ENCODE peak calls at places on chromosome 20, in ten cellular contexts. U, L, A, F, V, Z, Y, X, O and M are unnamed samples. For H3K4me1, the result is how much of the 10 kb centered on the place peaks cover.

GRCh38 chr20:38256021-38256420 is 4.5 kb downstream of the KIAA1755 start:
- DNase-seq in L (no peak), A (no peak), V (no peak), Z (no peak), X (no peak), F (no peak), Y (no peak), O (no peak), U (no peak), M (no peak)

GRCh38 chr20:35091808-35092523 is 641 bp downstream of the TRPC4AP start:
- DNase-seq in U (no peak), Y (no peak), O (peak), A (no peak), X (peak), Z (no peak), V (no peak), F (peak), L (no peak), M (no peak)

GRCh38 chr20:62918830-62919229 is 7.5 kb downstream of the DIDO1 start:
- DNase-seq in X (no peak), F (no peak), U (no peak), A (no peak), O (no peak), Z (no peak), L (no peak), V (no peak), Y (no peak), M (no peak)

GRCh38 chr20:45036044-45036755 is 64.7 kb downstream of the KCNS1 start:
- DNase-seq in V (no peak), O (no peak), X (no peak), Z (no peak), F (peak), U (no peak), L (no peak), Y (peak), A (peak), M (no peak)

GRCh38 chr20:15297059-15297875 is 959.9 kb upstream of the FLRT3 start:
- DNase-seq in Y (no peak), Z (no peak), F (no peak), U (no peak), V (no peak), L (no peak), X (no peak), O (no peak), A (no peak), M (peak)

GRCh38 chr20:2751868-2752630 is 48.4 kb downstream of the CPXM1 start:
- DNase-seq in L (peak), O (peak), A (peak), F (no peak), X (no peak), Y (no peak), U (peak), V (no peak), Z (no peak), M (peak)

GRCh38 chr20:35947489-35947888 is 6.8 kb downstream of the SCAND1 start:
- DNase-seq in A (peak), Z (no peak), U (no peak), L (no peak), V (no peak), X (no peak), F (peak), Y (peak), O (no peak), M (no peak)

GRCh38 chr20:22944062-22944461 is 91.0 kb upstream of the SSTR4 start:
- DNase-seq in L (no peak), F (no peak), U (no peak), Z (no peak), X (no peak), A (no peak), O (no peak), V (no peak), Y (no peak), M (no peak)

GRCh38 chr20:43583982-43584432 is 6.7 kb upstream of the IFT52 start:
- DNase-seq in Y (no peak), U (peak), Z (peak), X (peak), V (no peak), A (no peak), F (peak), L (peak), O (peak), M (peak)

GRCh38 chr20:13694420-13695150 is 55.9 kb upstream of the TASP1 start:
- DNase-seq in A (no peak), O (no peak), L (no peak), Y (no peak), F (no peak), U (no peak), V (no peak), X (no peak), Z (no peak), M (no peak)

GRCh38 chr20:21278829-21279228 is 24.3 kb upstream of the XRN2 start:
- DNase-seq in A (no peak), V (no peak), F (no peak), Z (no peak), Y (no peak), L (no peak), U (no peak), X (no peak), O (no peak), M (no peak)

GRCh38 chr20:31560900-31561598 is 44.0 kb upstream of the ID1 start:
- DNase-seq in X (no peak), L (no peak), V (no peak), U (no peak), F (peak), Y (peak), O (peak), Z (no peak), A (peak), M (no peak)

GRCh38 chr20:12592756-12593155 is 416.0 kb upstream of the SPTLC3 start:
- DNase-seq in A (no peak), O (no peak), Y (no peak), Z (no peak), L (no peak), U (no peak), F (no peak), X (no peak), V (no peak), M (no peak)

GRCh38 chr20:17967595-17968365 is 814 bp downstream of the SNX5 start:
- DNase-seq in V (peak), Y (no peak), O (peak), F (peak), Z (no peak), L (no peak), U (no peak), A (no peak), X (no peak), M (no peak)

GRCh38 chr20:63915471-63915870 is 20.5 kb downstream of the DNAJC5 start:
- DNase-seq in A (no peak), O (peak), U (no peak), V (no peak), Y (no peak), X (peak), L (no peak), Z (no peak), F (no peak), M (peak)

GRCh38 chr20:40668449-40669228 is 20.4 kb downstream of the MAFB start:
- DNase-seq in F (no peak), O (no peak), L (no peak), X (no peak), V (no peak), Z (no peak), U (no peak), Y (no peak), A (peak), M (no peak)

GRCh38 chr20:60813066-60813465 is 439.0 kb upstream of the CDH4 start:
- DNase-seq in U (no peak), F (no peak), V (no peak), O (no peak), A (no peak), Y (no peak), Z (no peak), L (no peak), X (no peak), M (peak)

GRCh38 chr20:32764000-32764960 is 2.1 kb downstream of the DNMT3B start:
- DNase-seq in V (no peak), Z (no peak), F (no peak), L (no peak), O (no peak), X (no peak), Y (no peak), A (no peak), U (no peak), M (no peak)

GRCh38 chr20:32763202-32763999 is 1.2 kb downstream of the DNMT3B start:
- DNase-seq in L (no peak), Y (no peak), X (no peak), Z (no peak), A (no peak), U (no peak), O (no peak), V (no peak), F (no peak), M (peak)

GRCh38 chr20:32761417-32761830 is 761 bp upstream of the DNMT3B start:
- DNase-seq in O (no peak), A (no peak), L (no peak), X (no peak), F (no peak), Y (no peak), Z (no peak), U (no peak), V (no peak), M (no peak)

GRCh38 chr20:32762754-32763201 is 593 bp downstream of the DNMT3B start:
- DNase-seq in V (no peak), X (no peak), A (no peak), Y (no peak), Z (no peak), L (peak), U (no peak), F (no peak), O (no peak), M (peak)

GRCh38 chr20:32761831-32762753 is at the start of gene DNMT3B:
- DNase-seq in A (peak), V (peak), X (peak), U (peak), Y (peak), L (peak), Z (peak), F (peak), O (peak), M (peak)
- TF ChIP-seq POLR2A in A (peak), V (no peak), X (no peak), U (peak), Y (peak), L (no peak), Z (no peak), F (no peak), O (no peak), M (no peak)

GRCh38 chr20:53774487-53775203 is 181.0 kb upstream of the ZNF217 start:
- DNase-seq in U (no peak), X (no peak), O (no peak), A (peak), Y (peak), V (no peak), Z (no peak), L (no peak), F (peak), M (no peak)
- H3K27ac ChIP-seq in U (no peak), X (no peak), O (no peak), A (peak), Y (peak), V (peak), Z (peak), L (no peak), F (peak), M (no peak)

DNA sequence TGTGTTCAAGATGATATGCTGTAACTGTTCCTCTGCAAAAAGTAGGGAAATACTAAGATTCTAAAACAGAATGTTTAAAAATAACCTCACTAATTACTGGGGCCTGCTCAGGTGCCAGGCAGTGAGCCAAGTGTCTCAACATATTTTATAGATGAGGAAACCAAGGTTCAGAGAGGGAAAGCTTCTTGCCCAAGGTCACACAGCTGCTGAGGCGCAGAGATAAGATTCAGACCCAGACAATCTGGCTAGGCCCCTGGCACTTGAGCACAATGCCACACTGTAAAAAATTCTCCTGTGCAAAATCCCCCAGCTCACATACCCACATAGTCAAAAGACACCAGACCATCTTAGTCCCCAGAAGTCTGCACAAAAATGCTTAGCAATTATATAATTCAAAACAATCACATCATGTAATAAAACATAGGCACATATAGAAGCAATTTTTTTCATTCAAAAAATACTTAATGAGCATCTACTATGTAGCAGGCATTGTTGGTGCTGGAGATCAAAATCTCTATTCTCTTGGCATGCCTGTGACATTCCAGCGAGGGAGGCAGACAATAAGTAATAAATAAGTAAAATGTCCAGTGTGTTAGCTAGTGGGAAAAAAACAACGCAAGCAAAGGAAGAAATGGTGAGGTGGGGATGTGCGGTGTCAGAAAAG is 10.3 kb downstream of the PREX1 start:
- DNase-seq in Y (no peak), Z (no peak), O (peak), V (no peak), A (no peak), U (no peak), X (no peak), L (no peak), F (no peak), M (no peak)
- H3K4me1 ChIP-seq in Y (under half), Z (under half), O (under half), V (under half), A (under half), U (under half), X (under half), L (under half), F (under half), M (under half)

GRCh38 chr20:19885981-19886665 is 128.1 kb downstream of the RIN2 start:
- DNase-seq in X (peak), V (peak), F (peak), O (peak), Y (no peak), U (no peak), Z (no peak), L (peak), A (peak), M (peak)
- TF ChIP-seq POLR2A in X (no peak), V (no peak), F (no peak), O (peak), Y (no peak), U (no peak), Z (no peak), L (no peak), A (peak), M (no peak)

DNA sequence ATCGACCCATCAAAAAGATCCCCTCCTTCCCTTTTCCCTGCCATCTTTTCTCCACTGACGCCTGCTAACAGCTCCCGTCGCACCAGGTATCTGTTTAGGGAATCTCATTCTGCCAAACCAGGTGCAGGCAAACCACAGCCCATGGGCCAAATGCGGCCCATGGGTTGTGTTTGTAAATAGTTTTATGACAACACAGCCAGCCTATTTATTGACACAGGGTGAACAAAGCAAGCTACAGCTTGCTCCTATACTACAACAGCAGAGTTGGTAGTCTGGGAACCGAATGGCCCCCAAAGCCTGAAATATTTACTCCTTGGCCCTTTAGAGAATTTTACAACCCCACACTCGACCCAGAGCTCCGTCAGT is 16.4 kb downstream of the NFATC2 start:
- DNase-seq in V (no peak), F (no peak), L (no peak), Y (no peak), A (no peak), O (no peak), X (no peak), U (no peak), Z (no peak), M (no peak)
- H3K27ac ChIP-seq in V (peak), F (no peak), L (no peak), Y (no peak), A (no peak), O (peak), X (no peak), U (no peak), Z (no peak), M (no peak)

DNA sequence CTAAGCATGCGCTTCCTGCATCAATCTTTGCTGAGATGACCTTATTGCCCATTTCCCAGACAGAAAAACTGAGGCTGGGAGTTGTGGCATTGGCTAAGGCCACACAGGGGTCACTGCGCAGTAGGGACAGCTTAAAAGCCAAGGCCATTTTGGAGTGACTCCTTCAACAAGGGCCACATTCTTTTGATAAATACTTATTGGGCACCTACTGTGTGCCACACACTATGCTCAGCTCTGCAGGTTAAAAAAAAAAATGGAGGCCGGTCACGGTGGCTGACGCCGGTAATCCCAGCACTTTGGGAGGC is 108.6 kb downstream of the CEBPB start:
- DNase-seq in O (no peak), U (no peak), V (no peak), Z (no peak), X (no peak), Y (no peak), L (no peak), F (no peak), A (no peak), M (no peak)
- H3K4me1 ChIP-seq in O (under half), U (under half), V (under half), Z (under half), X (under half), Y (under half), L (under half), F (under half), A (half or more), M (under half)

GRCh38 chr20:58554541-58554940 is 39.3 kb upstream of the APCDD1L start:
- DNase-seq in L (no peak), O (peak), X (no peak), V (peak), Z (no peak), A (no peak), U (no peak), F (no peak), Y (no peak), M (no peak)
- TF ChIP-seq POLR2A in L (no peak), O (no peak), X (no peak), V (no peak), Z (no peak), A (no peak), U (no peak), F (no peak), Y (no peak), M (no peak)